ENCODE peak calls at places on chromosomes 1 and 21, in six cellular contexts. One of them, this sample, is unnamed.
A peak's percentile ranks its signal among the peaks of the same experiment; 100 is the strongest.

GRCh38 chr1:77398115-77398514 is 116.3 kb downstream of the AK5 start:
- ATAC-seq in aorta: no peak
- ATAC-seq in RWPE2: no peak
- ATAC-seq in K562: no peak
- ATAC-seq in right lobe of liver: no peak
- ATAC-seq in heart right ventricle: no peak
- ATAC-seq in this sample: no peak

GRCh38 chr21:43892984-43893535 is 28.0 kb downstream of the AGPAT3 start:
- ATAC-seq in aorta: no peak
- ATAC-seq in RWPE2: no peak
- ATAC-seq in K562: peak; percentile 15
- ATAC-seq in right lobe of liver: no peak
- ATAC-seq in heart right ventricle: no peak
- ATAC-seq in this sample: no peak

GRCh38 chr1:109883248-109883955 is 27.2 kb upstream of the CSF1 start:
- ATAC-seq in aorta: peak; percentile 80
- ATAC-seq in RWPE2: no peak
- ATAC-seq in K562: no peak
- ATAC-seq in right lobe of liver: no peak
- ATAC-seq in heart right ventricle: peak; percentile 76
- ATAC-seq in this sample: peak; percentile 76

GRCh38 chr1:91803847-91804545 is 82.0 kb downstream of the TGFBR3 start:
- ATAC-seq in aorta: peak; percentile 9
- ATAC-seq in RWPE2: peak; percentile 49
- ATAC-seq in K562: peak; percentile 75
- ATAC-seq in right lobe of liver: peak; percentile 54
- ATAC-seq in heart right ventricle: peak; percentile 26
- ATAC-seq in this sample: no peak

GRCh38 chr1:10664251-10664650 is 132.2 kb downstream of the CASZ1 start:
- ATAC-seq in aorta: no peak
- ATAC-seq in RWPE2: no peak
- ATAC-seq in K562: no peak
- ATAC-seq in right lobe of liver: peak; percentile 77
- ATAC-seq in heart right ventricle: peak; percentile 44
- ATAC-seq in this sample: peak; percentile 11

GRCh38 chr21:36852864-36853263 is 113.6 kb downstream of the HLCS start:
- ATAC-seq in aorta: no peak
- ATAC-seq in RWPE2: no peak
- ATAC-seq in K562: no peak
- ATAC-seq in right lobe of liver: no peak
- ATAC-seq in heart right ventricle: no peak
- ATAC-seq in this sample: no peak

GRCh38 chr1:6128276-6129081 is 51.6 kb downstream of the CHD5 start:
- ATAC-seq in aorta: no peak
- ATAC-seq in RWPE2: no peak
- ATAC-seq in K562: no peak
- ATAC-seq in right lobe of liver: no peak
- ATAC-seq in heart right ventricle: no peak
- ATAC-seq in this sample: no peak

GRCh38 chr21:41247976-41248545 is 68.5 kb upstream of the FAM3B start:
- ATAC-seq in aorta: peak; percentile 16
- ATAC-seq in RWPE2: no peak
- ATAC-seq in K562: peak; percentile 40
- ATAC-seq in right lobe of liver: no peak
- ATAC-seq in heart right ventricle: no peak
- ATAC-seq in this sample: no peak

GRCh38 chr1:50936321-50936720 is 23.7 kb downstream of the FAF1 start:
- ATAC-seq in aorta: no peak
- ATAC-seq in RWPE2: no peak
- ATAC-seq in K562: no peak
- ATAC-seq in right lobe of liver: no peak
- ATAC-seq in heart right ventricle: no peak
- ATAC-seq in this sample: no peak

GRCh38 chr1:45026446-45026845 is 14.4 kb downstream of the UROD start:
- ATAC-seq in aorta: no peak
- ATAC-seq in RWPE2: no peak
- ATAC-seq in K562: no peak
- ATAC-seq in right lobe of liver: no peak
- ATAC-seq in heart right ventricle: no peak
- ATAC-seq in this sample: no peak

GRCh38 chr21:38869196-38869595 is 63.5 kb downstream of the ETS2 start:
- ATAC-seq in aorta: no peak
- ATAC-seq in RWPE2: no peak
- ATAC-seq in K562: no peak
- ATAC-seq in right lobe of liver: peak; percentile 45
- ATAC-seq in heart right ventricle: peak; percentile 56
- ATAC-seq in this sample: no peak

GRCh38 chr21:15929536-15929935 is 199.8 kb downstream of the USP25 start:
- ATAC-seq in aorta: no peak
- ATAC-seq in RWPE2: no peak
- ATAC-seq in K562: no peak
- ATAC-seq in right lobe of liver: no peak
- ATAC-seq in heart right ventricle: no peak
- ATAC-seq in this sample: no peak

GRCh38 chr1:203520315-203520714 is 26.4 kb downstream of the OPTC start:
- ATAC-seq in aorta: no peak
- ATAC-seq in RWPE2: no peak
- ATAC-seq in K562: no peak
- ATAC-seq in right lobe of liver: no peak
- ATAC-seq in heart right ventricle: no peak
- ATAC-seq in this sample: peak; percentile 65

GRCh38 chr21:29534448-29534847 is 235.7 kb downstream of the BACH1 start:
- ATAC-seq in aorta: no peak
- ATAC-seq in RWPE2: no peak
- ATAC-seq in K562: no peak
- ATAC-seq in right lobe of liver: no peak
- ATAC-seq in heart right ventricle: no peak
- ATAC-seq in this sample: no peak

GRCh38 chr1:90850181-90850924 is 133.3 kb upstream of the BARHL2 start:
- ATAC-seq in aorta: no peak
- ATAC-seq in RWPE2: peak; percentile 19
- ATAC-seq in K562: peak; percentile 64
- ATAC-seq in right lobe of liver: peak; percentile 27
- ATAC-seq in heart right ventricle: peak; percentile 20
- ATAC-seq in this sample: peak; percentile 34

GRCh38 chr1:155192346-155193274 is 15.1 kb downstream of the THBS3 start:
- ATAC-seq in aorta: peak; percentile 1
- ATAC-seq in RWPE2: no peak
- ATAC-seq in K562: peak; percentile 29
- ATAC-seq in right lobe of liver: no peak
- ATAC-seq in heart right ventricle: peak; percentile 1
- ATAC-seq in this sample: peak; percentile 2

GRCh38 chr21:17981060-17981459 is 161.9 kb upstream of the C21orf91 start:
- ATAC-seq in aorta: no peak
- ATAC-seq in RWPE2: no peak
- ATAC-seq in K562: no peak
- ATAC-seq in right lobe of liver: no peak
- ATAC-seq in heart right ventricle: peak; percentile 35
- ATAC-seq in this sample: no peak

GRCh38 chr1:117171900-117172501 is 38.7 kb downstream of the VTCN1 start:
- ATAC-seq in aorta: no peak
- ATAC-seq in RWPE2: peak; percentile 91
- ATAC-seq in K562: no peak
- ATAC-seq in right lobe of liver: peak; percentile 67
- ATAC-seq in heart right ventricle: peak; percentile 62
- ATAC-seq in this sample: no peak

GRCh38 chr21:34133802-34134201 is 60.4 kb downstream of the MRPS6 start:
- ATAC-seq in aorta: no peak
- ATAC-seq in RWPE2: no peak
- ATAC-seq in K562: peak; percentile 79
- ATAC-seq in right lobe of liver: no peak
- ATAC-seq in heart right ventricle: no peak
- ATAC-seq in this sample: no peak

GRCh38 chr1:222644649-222645005 is 26.7 kb downstream of the MIA3 start:
- ATAC-seq in aorta: no peak
- ATAC-seq in RWPE2: no peak
- ATAC-seq in K562: no peak
- ATAC-seq in right lobe of liver: no peak
- ATAC-seq in heart right ventricle: peak; percentile 2
- ATAC-seq in this sample: no peak

GRCh38 chr1:176989023-176989422 is 175.5 kb downstream of the ASTN1 start:
- ATAC-seq in aorta: no peak
- ATAC-seq in RWPE2: peak; percentile 74
- ATAC-seq in K562: no peak
- ATAC-seq in right lobe of liver: no peak
- ATAC-seq in heart right ventricle: no peak
- ATAC-seq in this sample: peak; percentile 25

GRCh38 chr1:54270543-54270942 is 70.6 kb downstream of the MRPL37 start:
- ATAC-seq in aorta: no peak
- ATAC-seq in RWPE2: no peak
- ATAC-seq in K562: no peak
- ATAC-seq in right lobe of liver: no peak
- ATAC-seq in heart right ventricle: no peak
- ATAC-seq in this sample: no peak

GRCh38 chr1:236747311-236747956 is 47.7 kb upstream of the MTR start:
- ATAC-seq in aorta: no peak
- ATAC-seq in RWPE2: no peak
- ATAC-seq in K562: no peak
- ATAC-seq in right lobe of liver: no peak
- ATAC-seq in heart right ventricle: peak; percentile 63
- ATAC-seq in this sample: no peak

GRCh38 chr21:44962481-44962966 is 22.7 kb downstream of the SLX9 start:
- ATAC-seq in aorta: peak; percentile 27
- ATAC-seq in RWPE2: peak; percentile 83
- ATAC-seq in K562: no peak
- ATAC-seq in right lobe of liver: no peak
- ATAC-seq in heart right ventricle: peak; percentile 43
- ATAC-seq in this sample: peak; percentile 76

GRCh38 chr21:44965251-44966022 is 25.6 kb downstream of the SLX9 start:
- ATAC-seq in aorta: no peak
- ATAC-seq in RWPE2: no peak
- ATAC-seq in K562: no peak
- ATAC-seq in right lobe of liver: no peak
- ATAC-seq in heart right ventricle: no peak
- ATAC-seq in this sample: no peak

GRCh38 chr21:44967082-44968047 is 27.5 kb downstream of the SLX9 start:
- ATAC-seq in aorta: no peak
- ATAC-seq in RWPE2: no peak
- ATAC-seq in K562: no peak
- ATAC-seq in right lobe of liver: no peak
- ATAC-seq in heart right ventricle: peak; percentile 3
- ATAC-seq in this sample: peak; percentile 5

GRCh38 chr21:44966135-44967081 is 26.6 kb downstream of the SLX9 start:
- ATAC-seq in aorta: no peak
- ATAC-seq in RWPE2: no peak
- ATAC-seq in K562: no peak
- ATAC-seq in right lobe of liver: no peak
- ATAC-seq in heart right ventricle: peak; percentile 68
- ATAC-seq in this sample: peak; percentile 23

DNA sequence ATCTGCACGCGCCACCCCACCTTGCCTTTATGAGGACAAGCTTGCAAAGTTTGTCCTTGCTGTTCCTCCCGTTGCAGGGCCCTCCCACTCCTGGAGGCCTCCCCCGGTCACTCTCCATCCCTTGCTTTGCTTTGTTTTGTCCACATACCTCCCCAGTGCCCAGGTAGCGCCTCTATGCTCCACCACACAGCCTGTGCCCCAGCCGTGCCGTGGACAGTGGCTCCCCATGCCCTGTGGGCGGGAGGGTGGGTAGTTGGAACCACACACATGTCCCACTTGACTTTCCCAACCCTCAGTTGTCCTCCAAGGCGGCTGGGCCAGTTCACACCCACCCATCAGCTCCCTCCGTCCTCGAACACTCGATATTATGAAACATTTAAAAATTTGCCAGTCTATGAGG is 24.6 kb downstream of the SLX9 start:
- ATAC-seq in aorta: no peak
- ATAC-seq in RWPE2: no peak
- ATAC-seq in K562: no peak
- ATAC-seq in right lobe of liver: no peak
- ATAC-seq in heart right ventricle: no peak
- ATAC-seq in this sample: no peak
- H3K36me3 ChIP-seq in aorta: no peaks in the 10 kb centered on the region
- H3K36me3 ChIP-seq in RWPE2: peaks cover 66% of the 10 kb centered on the region
- H3K36me3 ChIP-seq in K562: peaks cover 94% of the 10 kb centered on the region
- H3K36me3 ChIP-seq in right lobe of liver: no peaks in the 10 kb centered on the region
- H3K36me3 ChIP-seq in heart right ventricle: no peaks in the 10 kb centered on the region
- H3K36me3 ChIP-seq in this sample: peaks cover 19% of the 10 kb centered on the region

GRCh38 chr1:46489638-46490602 is at the start of gene DMBX1:
- ATAC-seq in aorta: no peak
- ATAC-seq in RWPE2: peak; percentile 76
- ATAC-seq in K562: peak; percentile 87
- ATAC-seq in right lobe of liver: peak; percentile 66
- ATAC-seq in heart right ventricle: no peak
- ATAC-seq in this sample: peak; percentile 12

GRCh38 chr1:46488343-46489168 is 1.1 kb upstream of the DMBX1 start:
- ATAC-seq in aorta: no peak
- ATAC-seq in RWPE2: no peak
- ATAC-seq in K562: no peak
- ATAC-seq in right lobe of liver: no peak
- ATAC-seq in heart right ventricle: no peak
- ATAC-seq in this sample: no peak

GRCh38 chr1:46490603-46491499 is 1.2 kb downstream of the DMBX1 start:
- ATAC-seq in aorta: no peak
- ATAC-seq in RWPE2: no peak
- ATAC-seq in K562: no peak
- ATAC-seq in right lobe of liver: no peak
- ATAC-seq in heart right ventricle: no peak
- ATAC-seq in this sample: no peak

GRCh38 chr1:46487818-46488218 is 1.8 kb upstream of the DMBX1 start:
- ATAC-seq in aorta: no peak
- ATAC-seq in RWPE2: no peak
- ATAC-seq in K562: peak; percentile 79
- ATAC-seq in right lobe of liver: no peak
- ATAC-seq in heart right ventricle: no peak
- ATAC-seq in this sample: no peak

DNA sequence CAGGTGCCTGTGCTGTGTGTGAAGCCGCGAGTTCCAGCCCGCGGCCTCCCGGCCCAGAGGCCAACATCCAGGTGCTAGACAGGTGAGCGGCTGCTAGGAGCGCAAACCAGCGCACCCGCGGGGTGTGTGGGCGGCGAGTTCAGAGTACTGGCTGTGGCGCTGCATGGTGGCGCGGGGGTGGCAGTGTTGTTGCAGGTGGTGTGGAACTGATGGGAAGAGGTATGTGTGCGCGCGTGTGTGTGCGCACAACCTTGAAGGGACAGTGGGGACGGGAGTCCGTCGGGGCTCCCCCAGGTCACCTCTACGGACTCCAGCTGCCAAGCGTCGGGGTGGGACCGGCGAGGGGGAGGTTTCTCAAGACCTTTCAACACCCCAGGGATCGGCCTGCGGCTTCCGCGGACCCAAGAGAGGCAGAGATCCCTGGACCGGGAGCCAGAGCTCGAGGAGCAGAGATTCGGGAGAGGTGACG is 433 bp upstream of the DMBX1 start:
- ATAC-seq in aorta: no peak
- ATAC-seq in RWPE2: peak; percentile 14
- ATAC-seq in K562: peak; percentile 12
- ATAC-seq in right lobe of liver: peak; percentile 19
- ATAC-seq in heart right ventricle: no peak
- ATAC-seq in this sample: no peak
- H3K27me3 ChIP-seq in aorta: no peaks in the 10 kb centered on the region
- H3K27me3 ChIP-seq in RWPE2: peaks cover 79% of the 10 kb centered on the region
- H3K27me3 ChIP-seq in K562: no peaks in the 10 kb centered on the region
- H3K27me3 ChIP-seq in right lobe of liver: peaks cover 4% of the 10 kb centered on the region
- H3K27me3 ChIP-seq in heart right ventricle: peaks cover 99% of the 10 kb centered on the region
- H3K27me3 ChIP-seq in this sample: peaks cover 100% of the 10 kb centered on the region

GRCh38 chr1:246588322-246588721 is 22.1 kb downstream of the CNST start:
- ATAC-seq in aorta: no peak
- ATAC-seq in RWPE2: peak; percentile 93
- ATAC-seq in K562: no peak
- ATAC-seq in right lobe of liver: no peak
- ATAC-seq in heart right ventricle: no peak
- ATAC-seq in this sample: no peak
- H3K4me3 ChIP-seq in aorta: no peak overlapping the region
- H3K4me3 ChIP-seq in RWPE2: no peak overlapping the region
- H3K4me3 ChIP-seq in K562: no peak overlapping the region
- H3K4me3 ChIP-seq in right lobe of liver: no peak overlapping the region
- H3K4me3 ChIP-seq in heart right ventricle: no peak overlapping the region
- H3K4me3 ChIP-seq in this sample: no peak overlapping the region

GRCh38 chr1:31315902-31316301 is 19.1 kb downstream of the ZCCHC17 start:
- ATAC-seq in aorta: no peak
- ATAC-seq in RWPE2: no peak
- ATAC-seq in K562: no peak
- ATAC-seq in right lobe of liver: no peak
- ATAC-seq in heart right ventricle: no peak
- ATAC-seq in this sample: no peak
- H3K36me3 ChIP-seq in aorta: peaks cover 1% of the 10 kb centered on the region
- H3K36me3 ChIP-seq in RWPE2: peaks cover 84% of the 10 kb centered on the region
- H3K36me3 ChIP-seq in K562: peaks cover 84% of the 10 kb centered on the region
- H3K36me3 ChIP-seq in right lobe of liver: peaks cover 26% of the 10 kb centered on the region
- H3K36me3 ChIP-seq in heart right ventricle: peaks cover 27% of the 10 kb centered on the region
- H3K36me3 ChIP-seq in this sample: peaks cover 99% of the 10 kb centered on the region

This sample was measured in gastroesophageal sphincter.